ENCODE peak calls at places on chromosomes 5 and 9, in eight cellular contexts. G is astrocyte; D is activated CD4-positive, CD25-positive, alpha-beta regulatory T cell; X is T1000; O is activated T-cell treated with anti-CD3 and anti-CD28 coated beads, Interleukin-2, amount 50 U/mL, for 72 hours; E is GM23248; N is GM04504; J is stimulated activated CD8-positive, alpha-beta memory T cell treated with anti-CD3 and anti-CD28 coated beads, Interleukin-15, amount 100 ng/mL, for 24 hours. P is an unnamed sample.

GRCh38 chr5:82991678-82992323 is 85.4 kb downstream of the TMEM167A start:
- DNase-seq in G (peak), D (no peak), X (no peak), O (no peak), E (no peak), N (no peak), J (no peak), P (no peak)

GRCh38 chr5:72703876-72704275 is 112.6 kb upstream of the TNPO1 start:
- DNase-seq in G (no peak), D (no peak), X (no peak), O (no peak), E (no peak), N (no peak), J (no peak), P (no peak)

GRCh38 chr5:34620185-34620584 is 35.9 kb upstream of the RAI14 start:
- DNase-seq in G (peak), D (no peak), X (no peak), O (no peak), E (peak), N (no peak), J (no peak), P (no peak)

GRCh38 chr5:178672635-178673034 is 45.8 kb upstream of the CLK4 start:
- DNase-seq in G (no peak), D (no peak), X (no peak), O (peak), E (no peak), N (no peak), J (no peak), P (no peak)

GRCh38 chr5:173866249-173867172 is 21.6 kb upstream of the CPEB4 start:
- DNase-seq in G (no peak), D (no peak), X (no peak), O (no peak), E (no peak), N (no peak), J (no peak), P (peak)

GRCh38 chr9:113463418-113464285 is at the start of gene RGS3:
- DNase-seq in G (peak), D (no peak), X (no peak), O (no peak), E (no peak), N (no peak), J (no peak), P (peak)

GRCh38 chr5:53362521-53362941 is 117.9 kb upstream of the FST start:
- DNase-seq in G (peak), D (no peak), X (peak), O (no peak), E (peak), N (peak), J (no peak), P (no peak)

GRCh38 chr9:91803143-91803940 is 146.7 kb downstream of the ROR2 start:
- DNase-seq in G (peak), D (no peak), X (no peak), O (no peak), E (peak), N (no peak), J (no peak), P (no peak)

GRCh38 chr9:127047971-127048370 is 74.5 kb downstream of the ANGPTL2 start:
- DNase-seq in G (no peak), D (no peak), X (no peak), O (no peak), E (no peak), N (no peak), J (no peak), P (no peak)